ENCODE peak calls at places on chromosomes 3 and 15, in five cellular contexts. One of them, this sample, is unnamed.

GRCh38 chr15:62711691-62712454 is 330.7 kb upstream of the TPM1 start:
- DNase-seq in RWPE1: no peak
- DNase-seq in stimulated activated CD4-positive, alpha-beta T cell treated with anti-CD3 and anti-CD28 coated beads, Interleukin-4, amount 100 ng/mL, for 48 hours: peak
- DNase-seq in HepG2: no peak
- DNase-seq in mammary epithelial cell: peak
- DNase-seq in this sample: no peak

GRCh38 chr3:140276698-140277097 is 341.7 kb downstream of the CLSTN2 start:
- DNase-seq in RWPE1: no peak
- DNase-seq in stimulated activated CD4-positive, alpha-beta T cell treated with anti-CD3 and anti-CD28 coated beads, Interleukin-4, amount 100 ng/mL, for 48 hours: no peak
- DNase-seq in HepG2: peak
- DNase-seq in mammary epithelial cell: peak
- DNase-seq in this sample: no peak

GRCh38 chr3:105967117-105967516 is 98.3 kb upstream of the CBLB start:
- DNase-seq in RWPE1: peak
- DNase-seq in stimulated activated CD4-positive, alpha-beta T cell treated with anti-CD3 and anti-CD28 coated beads, Interleukin-4, amount 100 ng/mL, for 48 hours: no peak
- DNase-seq in HepG2: no peak
- DNase-seq in mammary epithelial cell: no peak
- DNase-seq in this sample: peak

GRCh38 chr3:99499235-99499798 is 139.1 kb upstream of the COL8A1 start:
- DNase-seq in RWPE1: peak
- DNase-seq in stimulated activated CD4-positive, alpha-beta T cell treated with anti-CD3 and anti-CD28 coated beads, Interleukin-4, amount 100 ng/mL, for 48 hours: no peak
- DNase-seq in HepG2: peak
- DNase-seq in mammary epithelial cell: peak
- DNase-seq in this sample: peak

GRCh38 chr3:156787926-156788663 is 38.1 kb upstream of the LEKR1 start:
- DNase-seq in RWPE1: peak
- DNase-seq in stimulated activated CD4-positive, alpha-beta T cell treated with anti-CD3 and anti-CD28 coated beads, Interleukin-4, amount 100 ng/mL, for 48 hours: peak
- DNase-seq in HepG2: no peak
- DNase-seq in mammary epithelial cell: peak
- DNase-seq in this sample: peak

GRCh38 chr15:80974914-80975313 is 14.7 kb downstream of the MESD start:
- DNase-seq in RWPE1: no peak
- DNase-seq in stimulated activated CD4-positive, alpha-beta T cell treated with anti-CD3 and anti-CD28 coated beads, Interleukin-4, amount 100 ng/mL, for 48 hours: no peak
- DNase-seq in HepG2: no peak
- DNase-seq in mammary epithelial cell: no peak
- DNase-seq in this sample: no peak

GRCh38 chr3:71057526-71057894 is 526.0 kb downstream of the FOXP1 start:
- DNase-seq in RWPE1: peak
- DNase-seq in stimulated activated CD4-positive, alpha-beta T cell treated with anti-CD3 and anti-CD28 coated beads, Interleukin-4, amount 100 ng/mL, for 48 hours: no peak
- DNase-seq in HepG2: no peak
- DNase-seq in mammary epithelial cell: peak
- DNase-seq in this sample: peak

GRCh38 chr3:145243875-145244274 is 917.1 kb downstream of the PLOD2 start:
- DNase-seq in RWPE1: no peak
- DNase-seq in stimulated activated CD4-positive, alpha-beta T cell treated with anti-CD3 and anti-CD28 coated beads, Interleukin-4, amount 100 ng/mL, for 48 hours: no peak
- DNase-seq in HepG2: no peak
- DNase-seq in mammary epithelial cell: peak
- DNase-seq in this sample: no peak

GRCh38 chr3:136819784-136820640 is 1.1 kb downstream of the SLC35G2 start:
- DNase-seq in RWPE1: peak
- DNase-seq in stimulated activated CD4-positive, alpha-beta T cell treated with anti-CD3 and anti-CD28 coated beads, Interleukin-4, amount 100 ng/mL, for 48 hours: peak
- DNase-seq in HepG2: peak
- DNase-seq in mammary epithelial cell: peak
- DNase-seq in this sample: peak

GRCh38 chr3:97613139-97613538 is 151.4 kb upstream of the ARL6 start:
- DNase-seq in RWPE1: no peak
- DNase-seq in stimulated activated CD4-positive, alpha-beta T cell treated with anti-CD3 and anti-CD28 coated beads, Interleukin-4, amount 100 ng/mL, for 48 hours: no peak
- DNase-seq in HepG2: no peak
- DNase-seq in mammary epithelial cell: no peak
- DNase-seq in this sample: no peak

GRCh38 chr15:70488002-70488605 is 275.3 kb downstream of the UACA start:
- DNase-seq in RWPE1: peak
- DNase-seq in stimulated activated CD4-positive, alpha-beta T cell treated with anti-CD3 and anti-CD28 coated beads, Interleukin-4, amount 100 ng/mL, for 48 hours: peak
- DNase-seq in HepG2: peak
- DNase-seq in mammary epithelial cell: peak
- DNase-seq in this sample: no peak

This sample was measured in epithelial cell of prostate.